ENCODE peak calls at places on chromosome 18, in five cellular contexts. M is BE2C; S is activated naive CD8-positive, alpha-beta T cell treated with anti-CD3 and anti-CD28 coated beads, Interleukin-2, amount 50 U/mL, for 24 hours; H is anterior cingulate cortex; Z is WTC11. F is an unnamed sample.

GRCh38 chr18:42053188-42053781 is 98.3 kb downstream of the PIK3C3 start:
- DNase-seq in M (peak), Z (peak), H (peak), S (peak), F (peak)

GRCh38 chr18:48790226-48790863 is 160.4 kb downstream of the SMAD7 start:
- DNase-seq in S (no peak), H (no peak), M (no peak), Z (peak), F (peak)

GRCh38 chr18:43587538-43588153 is 310.4 kb upstream of the SYT4 start:
- DNase-seq in H (no peak), Z (no peak), S (no peak), M (no peak), F (no peak)

GRCh38 chr18:48797841-48798255 is 152.9 kb downstream of the SMAD7 start:
- DNase-seq in H (no peak), Z (peak), M (peak), S (no peak), F (peak)

GRCh38 chr18:48946329-48946835 is 4.4 kb downstream of the SMAD7 start:
- DNase-seq in S (no peak), M (no peak), H (no peak), Z (no peak), F (no peak)

GRCh38 chr18:3052411-3052758 is 39.4 kb upstream of the LPIN2 start:
- DNase-seq in H (no peak), M (no peak), Z (no peak), S (no peak), F (no peak)

GRCh38 chr18:31511098-31511497 is 13.1 kb downstream of the DSG2 start:
- DNase-seq in Z (no peak), H (no peak), S (no peak), M (no peak), F (no peak)

GRCh38 chr18:23406271-23406787 is 46.8 kb upstream of the RIOK3 start:
- DNase-seq in M (no peak), H (no peak), S (no peak), Z (no peak), F (no peak)

GRCh38 chr18:36157441-36157840 is 27.7 kb downstream of the ELP2 start:
- DNase-seq in H (no peak), Z (no peak), M (no peak), S (no peak), F (no peak)

F was measured in dorsolateral prefrontal cortex.